ENCODE peak calls at places on chromosomes 3 and 15, in eight cellular contexts. X is progenitor cell of endocrine pancreas; U is stimulated activated effector memory CD8-positive, alpha-beta T cell treated with anti-CD3 and anti-CD28 coated beads, Interleukin-12 subunit alpha, Interleukin-12 subunit beta, amount 100 ng/mL, for 72 hours; W is epithelial cell of esophagus; Z is activated gamma-delta T cell treated with anti-CD3 and anti-CD28 coated beads, Interleukin-2, amount 50 U/mL, for 16 hours; D is H9; B is left ventricle myocardium inferior; J is GM04503. K is an unnamed sample.

GRCh38 chr3:52962160-52962559 is 64.8 kb upstream of the STIMATE start:
- DNase-seq in X (no peak), W (no peak), D (no peak), B (no peak), U (no peak), J (no peak), Z (no peak), K (no peak)

GRCh38 chr3:29181149-29181780 is 99.6 kb upstream of the RBMS3 start:
- DNase-seq in Z (no peak), W (no peak), D (no peak), J (no peak), X (no peak), U (no peak), B (no peak), K (no peak)

GRCh38 chr3:196138927-196139680 is 57.2 kb upstream of the TFRC start:
- DNase-seq in Z (no peak), W (peak), J (no peak), B (no peak), U (no peak), X (no peak), D (peak), K (no peak)

GRCh38 chr3:51705276-51706020 is 1.4 kb upstream of the GRM2 start:
- DNase-seq in Z (no peak), W (no peak), X (no peak), U (no peak), D (no peak), J (no peak), B (peak), K (no peak)

GRCh38 chr15:25792128-25792527 is 71.0 kb downstream of the ATP10A start:
- DNase-seq in D (no peak), B (no peak), Z (no peak), U (no peak), X (no peak), J (no peak), W (no peak), K (no peak)

GRCh38 chr15:76844096-76844495 is 61.0 kb downstream of the SCAPER start:
- DNase-seq in J (peak), D (no peak), W (peak), X (no peak), Z (no peak), U (no peak), B (no peak), K (no peak)

GRCh38 chr3:12393894-12394293 is 90.4 kb upstream of the TSEN2 start:
- DNase-seq in D (no peak), B (no peak), X (no peak), W (peak), J (peak), Z (no peak), U (no peak), K (no peak)

GRCh38 chr15:86125775-86126174 is 46.1 kb downstream of the AGBL1 start:
- DNase-seq in Z (no peak), W (no peak), X (no peak), D (no peak), B (no peak), J (no peak), U (no peak), K (no peak)

GRCh38 chr3:95197661-95198060 is 1134.8 kb downstream of the NSUN3 start:
- DNase-seq in J (no peak), X (no peak), Z (no peak), D (no peak), B (no peak), U (no peak), W (no peak), K (no peak)

GRCh38 chr3:156135921-156136655 is 15.7 kb downstream of the KCNAB1 start:
- DNase-seq in U (no peak), Z (no peak), J (no peak), D (no peak), B (no peak), W (peak), X (no peak), K (no peak)